ENCODE peak calls at places on chromosomes 1 and 21, in seven cellular contexts. W is ELR; S is stimulated activated CD4-positive, alpha-beta T cell treated with anti-CD3 and anti-CD28 coated beads, Interleukin-4, amount 100 ng/mL, for 48 hours; C is NCI-H1417; Y is occipital lobe; H is nucleus accumbens; Q is NCI-H510A treated with DMSO at 0.1 percent for 48 hours. B is an unnamed sample.

GRCh38 chr1:9426291-9426711 is 113.0 kb upstream of the SLC25A33 start:
- DNase-seq in S (peak; percentile 45), Q (no peak), H (no peak), W (no peak), Y (no peak), C (no peak), B (no peak)

GRCh38 chr1:83958704-83959103 is 40.2 kb downstream of the TTLL7 start:
- DNase-seq in Q (no peak), W (no peak), C (no peak), S (no peak), H (no peak), Y (no peak), B (no peak)

GRCh38 chr1:74731399-74732052 is 1.3 kb downstream of the CRYZ start:
- DNase-seq in H (no peak), Y (no peak), Q (no peak), S (no peak), C (no peak), W (peak; percentile 49), B (no peak)

GRCh38 chr1:64733576-64734288 is 11.1 kb upstream of the RAVER2 start:
- DNase-seq in Y (no peak), Q (no peak), W (no peak), S (no peak), C (no peak), H (no peak), B (no peak)

GRCh38 chr1:18962121-18962721 is 5.7 kb upstream of the IFFO2 start:
- DNase-seq in W (no peak), Y (no peak), Q (no peak), H (no peak), S (no peak), C (no peak), B (no peak)

GRCh38 chr1:246592695-246593094 is 26.4 kb downstream of the CNST start:
- DNase-seq in Y (no peak), W (peak; percentile 66), C (no peak), Q (no peak), S (no peak), H (no peak), B (no peak)

GRCh38 chr21:35791541-35792335 is 268.6 kb downstream of the SETD4 start:
- DNase-seq in Y (no peak), C (no peak), Q (no peak), S (no peak), W (no peak), H (no peak), B (no peak)

GRCh38 chr21:29168874-29169273 is 38.4 kb downstream of the MAP3K7CL start:
- DNase-seq in Q (no peak), C (no peak), Y (no peak), H (no peak), S (no peak), W (peak; percentile 47), B (no peak)

GRCh38 chr1:205588691-205589445 is 42.9 kb downstream of the ELK4 start:
- DNase-seq in S (peak; percentile 15), Q (peak; percentile 20), C (no peak), W (peak; percentile 55), H (no peak), Y (no peak), B (peak; percentile 72)

GRCh38 chr1:87805661-87806376 is 477.1 kb downstream of the LMO4 start:
- DNase-seq in Y (no peak), S (no peak), C (no peak), Q (no peak), H (no peak), W (peak; percentile 37), B (no peak)

GRCh38 chr1:51240096-51240495 is 4.0 kb downstream of the RNF11 start:
- DNase-seq in Y (no peak), H (no peak), C (no peak), Q (no peak), S (no peak), W (no peak), B (no peak)

GRCh38 chr1:156626079-156626438 is 6.8 kb downstream of the HAPLN2 start:
- DNase-seq in S (no peak), Y (no peak), H (no peak), C (no peak), Q (no peak), W (no peak), B (no peak)